ENCODE peak calls at places on chromosomes 5 and 9, in four cellular contexts. D is iPS-NIHi11; Y is PC-3; Q is stimulated activated CD8-positive, alpha-beta memory T cell treated with anti-CD3 and anti-CD28 coated beads, Interleukin-15, amount 100 ng/mL, for 24 hours. Z is an unnamed sample.

GRCh38 chr5:14296533-14297331 is 153.6 kb downstream of the TRIO start:
- DNase-seq in Y (peak; percentile 22), Q (no peak), D (no peak), Z (no peak)

GRCh38 chr9:102867488-102867887 is 127.6 kb upstream of the CYLC2 start:
- DNase-seq in Q (no peak), D (no peak), Y (peak; percentile 57), Z (no peak)

GRCh38 chr5:28414619-28415018 is 1376.2 kb upstream of the CDH9 start:
- DNase-seq in Q (no peak), D (no peak), Y (peak; percentile 57), Z (no peak)

GRCh38 chr5:33272288-33272687 is 168.5 kb upstream of the TARS1 start:
- DNase-seq in Q (no peak), Y (peak; percentile 98), D (no peak), Z (no peak)

GRCh38 chr5:621341-621761 is 9.2 kb downstream of the CEP72 start:
- DNase-seq in Y (no peak), D (no peak), Q (no peak), Z (peak; percentile 42)

GRCh38 chr9:21558627-21559401 is 76.7 kb upstream of the IFNE start:
- DNase-seq in D (no peak), Y (no peak), Q (no peak), Z (no peak)

GRCh38 chr5:38923661-38924451 is 78.0 kb downstream of the OSMR start:
- DNase-seq in D (no peak), Y (no peak), Q (no peak), Z (no peak)

GRCh38 chr5:154288145-154288544 is 97.6 kb downstream of the GALNT10 start:
- DNase-seq in Y (no peak), Q (no peak), D (no peak), Z (no peak)

GRCh38 chr9:6766606-6767005 is 8.8 kb downstream of the KDM4C start:
- DNase-seq in Y (no peak), D (no peak), Q (no peak), Z (no peak)

GRCh38 chr9:134781895-134782294 is 98.7 kb upstream of the FCN2 start:
- DNase-seq in D (peak; percentile 61), Y (no peak), Q (no peak), Z (no peak)

GRCh38 chr9:135122316-135122715 is 34.8 kb downstream of the OLFM1 start:
- DNase-seq in Y (no peak), Q (no peak), D (no peak), Z (no peak)

GRCh38 chr5:14595189-14595588 is 13.6 kb downstream of the OTULINL start:
- DNase-seq in D (no peak), Q (no peak), Y (no peak), Z (no peak)

GRCh38 chr5:43515678-43516048 is 715 bp upstream of the C5orf34 start:
- DNase-seq in Q (no peak), Y (no peak), D (no peak), Z (no peak)

GRCh38 chr5:179904463-179905143 is 3.1 kb downstream of the TBC1D9B start:
- DNase-seq in D (no peak), Q (no peak), Y (no peak), Z (no peak)

GRCh38 chr5:76099286-76099702 is 16.1 kb downstream of the SV2C start:
- DNase-seq in Y (no peak), Q (no peak), D (no peak), Z (no peak)

GRCh38 chr5:112635771-112636170 is 101.9 kb upstream of the APC start:
- DNase-seq in Y (no peak), D (no peak), Q (no peak), Z (no peak)

GRCh38 chr5:56352808-56353590 is 119.9 kb upstream of the ANKRD55 start:
- DNase-seq in D (no peak), Q (no peak), Y (no peak), Z (no peak)

GRCh38 chr9:120886490-120886967 is 9.5 kb upstream of the PHF19 start:
- DNase-seq in Q (no peak), D (no peak), Y (peak; percentile 77), Z (no peak)